ENCODE peak calls at places on chromosomes 13 and 19, in nine cellular contexts. D is endothelial cell; K is A549; O is progenitor cell of endocrine pancreas; V is lung microvascular endothelial cell; G is posterior cingulate gyrus; Q is amniotic stem cell; S is astrocyte of the spinal cord; A is CD8-positive, alpha-beta T cell. B is an unnamed sample.

GRCh38 chr13:49165798-49166752 is 54.1 kb upstream of the MLNR start:
- DNase-seq in K (no peak), V (no peak), A (no peak), Q (no peak), S (no peak), D (no peak), G (no peak), O (no peak), B (no peak)

GRCh38 chr19:11986754-11987153 is 21.9 kb downstream of the ZNF763 start:
- DNase-seq in Q (no peak), V (no peak), K (no peak), S (no peak), O (no peak), G (no peak), A (no peak), D (no peak), B (no peak)

GRCh38 chr19:45508681-45508930 is 1.3 kb downstream of the VASP start:
- DNase-seq in D (no peak), Q (no peak), K (peak; percentile 50), A (no peak), G (no peak), O (no peak), V (no peak), S (no peak), B (no peak)

GRCh38 chr19:8515317-8515716 is 1.4 kb upstream of the ZNF414 start:
- DNase-seq in S (no peak), Q (no peak), V (no peak), O (no peak), K (no peak), G (no peak), A (peak; percentile 68), D (no peak), B (no peak)

GRCh38 chr13:43800828-43801227 is 14.1 kb upstream of the ENOX1 start:
- DNase-seq in O (no peak), A (no peak), G (no peak), D (no peak), K (no peak), Q (no peak), S (no peak), V (no peak), B (no peak)

GRCh38 chr19:35641515-35642151 is at the start of gene ETV2:
- DNase-seq in K (no peak), V (peak; percentile 59), D (peak; percentile 68), G (no peak), Q (no peak), O (no peak), A (peak; percentile 41), S (no peak), B (peak; percentile 80)

GRCh38 chr13:44972956-44973581 is 16.2 kb downstream of the NUFIP1 start:
- DNase-seq in A (no peak), V (peak; percentile 63), K (peak; percentile 15), G (no peak), Q (peak; percentile 67), S (peak; percentile 46), D (no peak), O (no peak), B (no peak)

GRCh38 chr13:98994896-98995295 is 17.0 kb upstream of the DOCK9 start:
- DNase-seq in V (peak; percentile 62), D (no peak), G (no peak), S (no peak), O (no peak), Q (no peak), A (no peak), K (no peak), B (no peak)

B was measured in H1.